ENCODE peak calls at places on chromosomes 6 and 20, in six cellular contexts. One of them, this sample, is unnamed.

GRCh38 chr20:6673071-6673470 is 94.4 kb upstream of the BMP2 start:
- DNase-seq in A549: no peak
- DNase-seq in H1: no peak
- DNase-seq in tibial nerve: no peak
- DNase-seq in K562: no peak
- DNase-seq in right lobe of liver: no peak
- DNase-seq in this sample: no peak

GRCh38 chr6:158377866-158378265 is 65.6 kb downstream of the TULP4 start:
- DNase-seq in H1: no peak
- DNase-seq in A549: no peak
- DNase-seq in tibial nerve: no peak
- DNase-seq in K562: no peak
- DNase-seq in right lobe of liver: no peak
- DNase-seq in this sample: no peak

GRCh38 chr20:62409935-62410741 is 3.1 kb upstream of the CABLES2 start:
- DNase-seq in A549: peak
- DNase-seq in K562: peak
- DNase-seq in tibial nerve: no peak
- DNase-seq in H1: no peak
- DNase-seq in right lobe of liver: no peak
- DNase-seq in this sample: peak

GRCh38 chr20:64133951-64134407 is 26.6 kb upstream of the NPBWR2 start:
- DNase-seq in K562: no peak
- DNase-seq in H1: no peak
- DNase-seq in A549: no peak
- DNase-seq in tibial nerve: no peak
- DNase-seq in right lobe of liver: no peak
- DNase-seq in this sample: no peak

GRCh38 chr20:44601801-44602204 is 19.4 kb downstream of the PKIG start:
- DNase-seq in K562: no peak
- DNase-seq in tibial nerve: peak
- DNase-seq in A549: no peak
- DNase-seq in right lobe of liver: no peak
- DNase-seq in H1: no peak
- DNase-seq in this sample: no peak

GRCh38 chr6:85354761-85355618 is 94.9 kb upstream of the NT5E start:
- DNase-seq in K562: peak
- DNase-seq in right lobe of liver: peak
- DNase-seq in A549: peak
- DNase-seq in tibial nerve: peak
- DNase-seq in H1: peak
- DNase-seq in this sample: peak

GRCh38 chr20:38603286-38603685 is 1.7 kb downstream of the ARHGAP40 start:
- DNase-seq in right lobe of liver: no peak
- DNase-seq in K562: no peak
- DNase-seq in tibial nerve: no peak
- DNase-seq in A549: no peak
- DNase-seq in H1: no peak
- DNase-seq in this sample: no peak

GRCh38 chr20:63167026-63167917 is 48.7 kb downstream of the YTHDF1 start:
- DNase-seq in K562: peak
- DNase-seq in H1: no peak
- DNase-seq in right lobe of liver: no peak
- DNase-seq in tibial nerve: no peak
- DNase-seq in A549: no peak
- DNase-seq in this sample: no peak

GRCh38 chr20:49501917-49502316 is 19.4 kb upstream of the KCNB1 start:
- DNase-seq in K562: peak
- DNase-seq in right lobe of liver: no peak
- DNase-seq in A549: no peak
- DNase-seq in tibial nerve: no peak
- DNase-seq in H1: no peak
- DNase-seq in this sample: no peak

GRCh38 chr6:150314230-150315188 is 54.3 kb upstream of the IYD start:
- DNase-seq in right lobe of liver: no peak
- DNase-seq in tibial nerve: no peak
- DNase-seq in A549: no peak
- DNase-seq in H1: no peak
- DNase-seq in K562: no peak
- DNase-seq in this sample: no peak

GRCh38 chr6:139027620-139028182 is 844 bp upstream of the ABRACL start:
- DNase-seq in right lobe of liver: peak
- DNase-seq in H1: no peak
- DNase-seq in tibial nerve: no peak
- DNase-seq in K562: no peak
- DNase-seq in A549: no peak
- DNase-seq in this sample: peak

GRCh38 chr20:63698739-63699465 is 2.5 kb downstream of the TNFRSF6B start:
- DNase-seq in tibial nerve: no peak
- DNase-seq in H1: no peak
- DNase-seq in A549: peak
- DNase-seq in right lobe of liver: peak
- DNase-seq in K562: no peak
- DNase-seq in this sample: peak

GRCh38 chr6:106520711-106521367 is 108.5 kb downstream of the RTN4IP1 start:
- DNase-seq in K562: peak
- DNase-seq in H1: no peak
- DNase-seq in A549: no peak
- DNase-seq in tibial nerve: no peak
- DNase-seq in right lobe of liver: no peak
- DNase-seq in this sample: no peak

GRCh38 chr6:106518748-106519147 is 110.5 kb downstream of the RTN4IP1 start:
- DNase-seq in tibial nerve: no peak
- DNase-seq in right lobe of liver: no peak
- DNase-seq in A549: no peak
- DNase-seq in H1: no peak
- DNase-seq in K562: no peak
- DNase-seq in this sample: no peak

GRCh38 chr6:106517699-106518098 is 111.6 kb downstream of the RTN4IP1 start:
- DNase-seq in tibial nerve: no peak
- DNase-seq in A549: no peak
- DNase-seq in right lobe of liver: no peak
- DNase-seq in H1: no peak
- DNase-seq in K562: no peak
- DNase-seq in this sample: no peak

GRCh38 chr6:106522557-106522956 is 106.7 kb downstream of the RTN4IP1 start:
- DNase-seq in right lobe of liver: no peak
- DNase-seq in H1: no peak
- DNase-seq in tibial nerve: no peak
- DNase-seq in A549: no peak
- DNase-seq in K562: no peak
- DNase-seq in this sample: no peak

GRCh38 chr6:106519460-106520394 is 109.6 kb downstream of the RTN4IP1 start:
- DNase-seq in K562: peak
- DNase-seq in A549: peak
- DNase-seq in right lobe of liver: peak
- DNase-seq in H1: no peak
- DNase-seq in tibial nerve: no peak
- DNase-seq in this sample: no peak
- TF ChIP-seq POLR2A in K562: no peak
- TF ChIP-seq POLR2A in A549: no peak
- TF ChIP-seq POLR2A in right lobe of liver: no peak
- TF ChIP-seq POLR2A in H1: no peak
- TF ChIP-seq POLR2A in tibial nerve: no peak
- TF ChIP-seq POLR2A in this sample: no peak

DNA sequence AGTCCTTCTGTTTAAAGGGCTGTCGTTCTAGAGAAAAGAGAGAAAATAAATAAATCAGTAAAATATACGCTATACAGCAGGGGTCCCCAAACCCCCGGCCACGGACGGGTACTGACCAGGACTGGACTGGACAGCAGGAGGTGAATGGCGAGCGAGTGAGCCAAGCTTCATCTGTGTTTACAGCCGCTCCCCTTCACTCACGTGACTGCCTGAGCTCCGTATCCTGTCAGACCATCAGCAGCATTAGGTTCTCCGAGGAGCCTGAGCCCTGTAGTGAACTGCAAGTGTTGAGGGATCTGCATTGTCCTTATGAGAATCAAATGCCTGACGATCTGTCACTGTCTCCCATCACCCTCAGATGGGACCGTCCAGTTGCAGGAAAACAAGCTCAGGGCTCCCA is 76.5 kb downstream of the ZNF217 start:
- DNase-seq in A549: no peak
- DNase-seq in K562: no peak
- DNase-seq in H1: no peak
- DNase-seq in tibial nerve: no peak
- DNase-seq in right lobe of liver: no peak
- DNase-seq in this sample: no peak
- TF ChIP-seq POLR2A in A549: no peak
- TF ChIP-seq POLR2A in K562: no peak
- TF ChIP-seq POLR2A in H1: no peak
- TF ChIP-seq POLR2A in tibial nerve: no peak
- TF ChIP-seq POLR2A in right lobe of liver: no peak
- TF ChIP-seq POLR2A in this sample: no peak

GRCh38 chr6:152094276-152094675 is 286.8 kb downstream of the ESR1 start:
- DNase-seq in K562: no peak
- DNase-seq in A549: no peak
- DNase-seq in H1: no peak
- DNase-seq in right lobe of liver: no peak
- DNase-seq in tibial nerve: no peak
- DNase-seq in this sample: no peak
- TF ChIP-seq POLR2A in K562: no peak
- TF ChIP-seq POLR2A in A549: no peak
- TF ChIP-seq POLR2A in H1: no peak
- TF ChIP-seq POLR2A in right lobe of liver: no peak
- TF ChIP-seq POLR2A in tibial nerve: no peak
- TF ChIP-seq POLR2A in this sample: no peak

GRCh38 chr6:82364087-82365010 is 732 bp downstream of the TPBG start:
- DNase-seq in right lobe of liver: peak
- DNase-seq in H1: no peak
- DNase-seq in K562: no peak
- DNase-seq in tibial nerve: peak
- DNase-seq in A549: peak
- DNase-seq in this sample: peak

GRCh38 chr6:82362868-82363267 is 749 bp upstream of the TPBG start:
- DNase-seq in A549: no peak
- DNase-seq in right lobe of liver: no peak
- DNase-seq in K562: no peak
- DNase-seq in tibial nerve: no peak
- DNase-seq in H1: no peak
- DNase-seq in this sample: no peak

GRCh38 chr6:82365011-82365751 is 1.6 kb downstream of the TPBG start:
- DNase-seq in H1: no peak
- DNase-seq in A549: peak
- DNase-seq in right lobe of liver: no peak
- DNase-seq in tibial nerve: no peak
- DNase-seq in K562: no peak
- DNase-seq in this sample: peak

GRCh38 chr6:82362144-82362543 is 1.5 kb upstream of the TPBG start:
- DNase-seq in H1: no peak
- DNase-seq in K562: no peak
- DNase-seq in A549: no peak
- DNase-seq in right lobe of liver: no peak
- DNase-seq in tibial nerve: no peak
- DNase-seq in this sample: no peak

GRCh38 chr6:82363368-82364086 is at the start of gene TPBG:
- DNase-seq in A549: peak
- DNase-seq in tibial nerve: no peak
- DNase-seq in H1: peak
- DNase-seq in right lobe of liver: peak
- DNase-seq in K562: peak
- DNase-seq in this sample: peak
- TF ChIP-seq POLR2A in A549: peak
- TF ChIP-seq POLR2A in tibial nerve: no peak
- TF ChIP-seq POLR2A in H1: peak
- TF ChIP-seq POLR2A in right lobe of liver: no peak
- TF ChIP-seq POLR2A in K562: no peak
- TF ChIP-seq POLR2A in this sample: peak

GRCh38 chr6:29478740-29479139 is 9.0 kb downstream of the MAS1L start:
- DNase-seq in A549: no peak
- DNase-seq in H1: no peak
- DNase-seq in K562: no peak
- DNase-seq in tibial nerve: no peak
- DNase-seq in right lobe of liver: no peak
- DNase-seq in this sample: no peak
- TF ChIP-seq POLR2A in A549: no peak
- TF ChIP-seq POLR2A in H1: no peak
- TF ChIP-seq POLR2A in K562: no peak
- TF ChIP-seq POLR2A in tibial nerve: no peak
- TF ChIP-seq POLR2A in right lobe of liver: no peak
- TF ChIP-seq POLR2A in this sample: no peak

This sample was measured in H54.